ENCODE peak calls at places on chromosomes 2 and 18, in five cellular contexts. One of them, this sample, is unnamed.

GRCh38 chr2:155633887-155634570 is 698.5 kb downstream of the NR4A2 start:
- DNase-seq in Ammon's horn: peak; percentile 13
- DNase-seq in GM03348: no peak
- DNase-seq in bronchial epithelial cell: peak; percentile 25
- DNase-seq in OCI-LY7: no peak
- DNase-seq in this sample: no peak

GRCh38 chr2:188399159-188399558 is 107.5 kb downstream of the GULP1 start:
- DNase-seq in Ammon's horn: no peak
- DNase-seq in bronchial epithelial cell: no peak
- DNase-seq in GM03348: no peak
- DNase-seq in OCI-LY7: no peak
- DNase-seq in this sample: no peak

GRCh38 chr2:134912406-134912805 is 6.2 kb upstream of the CCNT2 start:
- DNase-seq in bronchial epithelial cell: peak; percentile 76
- DNase-seq in GM03348: no peak
- DNase-seq in OCI-LY7: no peak
- DNase-seq in Ammon's horn: no peak
- DNase-seq in this sample: no peak

GRCh38 chr2:51846796-51847195 is 814.9 kb upstream of the NRXN1 start:
- DNase-seq in Ammon's horn: no peak
- DNase-seq in GM03348: no peak
- DNase-seq in OCI-LY7: no peak
- DNase-seq in bronchial epithelial cell: peak; percentile 72
- DNase-seq in this sample: no peak

GRCh38 chr2:224401641-224402342 is at the start of gene FAM124B:
- DNase-seq in GM03348: no peak
- DNase-seq in OCI-LY7: no peak
- DNase-seq in Ammon's horn: peak; percentile 62
- DNase-seq in bronchial epithelial cell: no peak
- DNase-seq in this sample: peak; percentile 20

GRCh38 chr2:42954227-42954962 is 162.0 kb upstream of the HAAO start:
- DNase-seq in OCI-LY7: no peak
- DNase-seq in bronchial epithelial cell: no peak
- DNase-seq in GM03348: peak; percentile 49
- DNase-seq in Ammon's horn: no peak
- DNase-seq in this sample: no peak

GRCh38 chr2:152613235-152613634 is 104.0 kb downstream of the PRPF40A start:
- DNase-seq in OCI-LY7: no peak
- DNase-seq in bronchial epithelial cell: no peak
- DNase-seq in GM03348: peak; percentile 22
- DNase-seq in Ammon's horn: no peak
- DNase-seq in this sample: no peak

GRCh38 chr2:204776781-204777559 is 231.7 kb downstream of the PARD3B start:
- DNase-seq in Ammon's horn: no peak
- DNase-seq in OCI-LY7: no peak
- DNase-seq in GM03348: peak; percentile 25
- DNase-seq in bronchial epithelial cell: no peak
- DNase-seq in this sample: no peak

GRCh38 chr2:144607899-144608477 is 88.1 kb upstream of the ZEB2 start:
- DNase-seq in bronchial epithelial cell: no peak
- DNase-seq in OCI-LY7: no peak
- DNase-seq in Ammon's horn: peak; percentile 67
- DNase-seq in GM03348: peak; percentile 27
- DNase-seq in this sample: peak; percentile 23

GRCh38 chr2:240912878-240913809 is 7.0 kb downstream of the CROCC2 start:
- DNase-seq in Ammon's horn: no peak
- DNase-seq in bronchial epithelial cell: peak; percentile 22
- DNase-seq in GM03348: no peak
- DNase-seq in OCI-LY7: no peak
- DNase-seq in this sample: no peak

GRCh38 chr2:24304621-24305020 is 55.7 kb downstream of the ITSN2 start:
- DNase-seq in GM03348: no peak
- DNase-seq in OCI-LY7: no peak
- DNase-seq in Ammon's horn: no peak
- DNase-seq in bronchial epithelial cell: no peak
- DNase-seq in this sample: no peak

GRCh38 chr2:47061989-47062678 is 93.0 kb downstream of the STPG4 start:
- DNase-seq in bronchial epithelial cell: no peak
- DNase-seq in GM03348: no peak
- DNase-seq in Ammon's horn: no peak
- DNase-seq in OCI-LY7: no peak
- DNase-seq in this sample: no peak

GRCh38 chr2:634041-634440 is 43.2 kb downstream of the TMEM18 start:
- DNase-seq in Ammon's horn: no peak
- DNase-seq in bronchial epithelial cell: no peak
- DNase-seq in OCI-LY7: no peak
- DNase-seq in GM03348: no peak
- DNase-seq in this sample: no peak

GRCh38 chr18:111292-112014 is 46.9 kb upstream of the USP14 start:
- DNase-seq in bronchial epithelial cell: peak; percentile 81
- DNase-seq in GM03348: peak; percentile 92
- DNase-seq in Ammon's horn: peak; percentile 61
- DNase-seq in OCI-LY7: no peak
- DNase-seq in this sample: no peak

GRCh38 chr2:134863446-134863845 is 25.0 kb downstream of the ACMSD start:
- DNase-seq in GM03348: no peak
- DNase-seq in bronchial epithelial cell: no peak
- DNase-seq in Ammon's horn: no peak
- DNase-seq in OCI-LY7: no peak
- DNase-seq in this sample: no peak

GRCh38 chr2:218217366-218218309 is 649 bp downstream of the ARPC2 start:
- DNase-seq in OCI-LY7: peak; percentile 68
- DNase-seq in bronchial epithelial cell: no peak
- DNase-seq in Ammon's horn: peak; percentile 47
- DNase-seq in GM03348: peak; percentile 73
- DNase-seq in this sample: peak; percentile 35

GRCh38 chr2:95349568-95350319 is 52.6 kb downstream of the KCNIP3 start:
- DNase-seq in Ammon's horn: no peak
- DNase-seq in bronchial epithelial cell: no peak
- DNase-seq in OCI-LY7: no peak
- DNase-seq in GM03348: no peak
- DNase-seq in this sample: no peak

GRCh38 chr2:9807555-9808305 is 35.5 kb upstream of the TAF1B start:
- DNase-seq in OCI-LY7: no peak
- DNase-seq in GM03348: no peak
- DNase-seq in bronchial epithelial cell: no peak
- DNase-seq in Ammon's horn: no peak
- DNase-seq in this sample: no peak

This sample was measured in midbrain.